ENCODE peak calls at places on chromosomes 6 and 20, in four cellular contexts. H is HepG2, V is GM12878, M is stomach. C is an unnamed sample.

GRCh38 chr20:32557284-32557683 is 27.8 kb downstream of the NOL4L start:
- DNase-seq in H (no peak), V (no peak), M (no peak), C (no peak)

GRCh38 chr6:160328447-160328846 is 19.7 kb upstream of the SLC22A3 start:
- DNase-seq in H (no peak), V (no peak), M (no peak), C (no peak)

GRCh38 chr6:24494726-24495515 is at the start of gene ALDH5A1:
- DNase-seq in H (peak), V (no peak), M (peak), C (peak)

GRCh38 chr6:21593927-21594421 is 423 bp downstream of the SOX4 start:
- DNase-seq in H (peak), V (no peak), M (peak), C (peak)

GRCh38 chr6:43274916-43275597 is 23.0 kb upstream of the SLC22A7 start:
- DNase-seq in H (peak), V (no peak), M (peak), C (peak)

GRCh38 chr6:39188577-39188976 is 40.7 kb downstream of the KCNK5 start:
- DNase-seq in H (no peak), V (no peak), M (no peak), C (peak)

GRCh38 chr20:14418441-14418840 is 81.0 kb upstream of the FLRT3 start:
- DNase-seq in H (no peak), V (no peak), M (no peak), C (no peak)

GRCh38 chr6:9025223-9025622 is 589.9 kb upstream of the SLC35B3 start:
- DNase-seq in H (no peak), V (no peak), M (no peak), C (no peak)

GRCh38 chr6:2081155-2082138 is 164.0 kb downstream of the GMDS start:
- DNase-seq in H (no peak), V (peak), M (no peak), C (no peak)

GRCh38 chr20:40757087-40757486 is 68.1 kb upstream of the MAFB start:
- DNase-seq in H (no peak), V (peak), M (no peak), C (no peak)

GRCh38 chr6:21050930-21051329 is 516.7 kb downstream of the CDKAL1 start:
- DNase-seq in H (no peak), V (no peak), M (no peak), C (no peak)

GRCh38 chr6:38498085-38498484 is 141.6 kb downstream of the BTBD9 start:
- DNase-seq in H (no peak), V (no peak), M (no peak), C (no peak)

GRCh38 chr6:104201557-104201956 is 658.2 kb downstream of the HACE1 start:
- DNase-seq in H (no peak), V (no peak), M (no peak), C (no peak)

GRCh38 chr20:47551841-47552240 is 50.2 kb downstream of the NCOA3 start:
- DNase-seq in H (peak), V (no peak), M (no peak), C (no peak)

GRCh38 chr6:138971601-138972000 is 16.5 kb downstream of the REPS1 start:
- DNase-seq in H (no peak), V (no peak), M (no peak), C (no peak)

GRCh38 chr6:44496705-44497369 is 109.3 kb downstream of the CDC5L start:
- DNase-seq in H (no peak), V (no peak), M (no peak), C (no peak)

GRCh38 chr6:83221886-83222479 is 28.8 kb downstream of the RWDD2A start:
- DNase-seq in H (peak), V (no peak), M (no peak), C (no peak)

GRCh38 chr20:25477156-25477882 is 69.8 kb downstream of the GINS1 start:
- DNase-seq in H (no peak), V (no peak), M (no peak), C (no peak)

GRCh38 chr20:57384486-57384885 is 6.7 kb upstream of the RBM38 start:
- DNase-seq in H (no peak), V (no peak), M (no peak), C (no peak)

GRCh38 chr6:36679043-36679821 is 718 bp downstream of the CDKN1A start:
- DNase-seq in H (peak), V (no peak), M (peak), C (peak)

GRCh38 chr20:58622671-58623578 is 28.2 kb upstream of the STX16 start:
- DNase-seq in H (no peak), V (no peak), M (no peak), C (no peak)

GRCh38 chr20:58625585-58625984 is 25.5 kb upstream of the STX16 start:
- DNase-seq in H (no peak), V (no peak), M (no peak), C (no peak)

GRCh38 chr20:58621906-58622548 is 29.1 kb upstream of the STX16 start:
- DNase-seq in H (no peak), V (no peak), M (no peak), C (no peak)

GRCh38 chr20:58624687-58625086 is 26.4 kb upstream of the STX16 start:
- DNase-seq in H (no peak), V (no peak), M (no peak), C (no peak)

GRCh38 chr20:58623579-58624473 is 27.3 kb upstream of the STX16 start:
- DNase-seq in H (peak), V (no peak), M (no peak), C (peak)
- TF ChIP-seq EP300 in H (no peak), V (no peak), M (no peak), C (no peak)

GRCh38 chr20:10504893-10505292 is 69.8 kb downstream of the SLX4IP start:
- DNase-seq in H (no peak), V (no peak), M (no peak), C (no peak)
- TF ChIP-seq POLR2AphosphoS5 in H (no peak), V (no peak), M (peak), C (peak)

DNA sequence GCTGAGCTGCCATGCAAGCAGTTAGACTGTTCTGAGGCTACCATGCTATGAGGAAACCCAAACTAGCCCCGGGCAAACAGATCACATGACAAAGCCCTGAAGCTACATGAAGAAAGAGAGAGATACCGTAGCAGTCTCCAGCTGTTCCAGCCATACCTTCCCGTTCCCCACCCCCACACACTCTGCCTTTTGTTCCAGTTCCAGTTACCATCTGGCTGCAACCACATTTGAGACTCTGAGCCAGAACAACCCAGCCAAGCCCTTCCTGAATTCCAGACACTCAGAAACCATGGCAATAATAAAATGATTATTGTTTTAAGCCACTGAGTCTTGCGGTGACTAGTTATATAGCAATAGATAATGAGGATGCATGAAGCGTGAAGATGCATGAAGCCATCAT is 28.3 kb downstream of the RIN2 start:
- DNase-seq in H (no peak), V (no peak), M (no peak), C (peak)
- TF ChIP-seq EP300 in H (no peak), V (no peak), M (no peak), C (no peak)

GRCh38 chr6:142322066-142322465 is 20.3 kb downstream of the ADGRG6 start:
- DNase-seq in H (no peak), V (no peak), M (no peak), C (no peak)

GRCh38 chr6:142324111-142324510 is 22.3 kb downstream of the ADGRG6 start:
- DNase-seq in H (no peak), V (no peak), M (no peak), C (no peak)

GRCh38 chr6:142322504-142323198 is 20.8 kb downstream of the ADGRG6 start:
- DNase-seq in H (no peak), V (no peak), M (no peak), C (no peak)

GRCh38 chr6:142323377-142323776 is 21.6 kb downstream of the ADGRG6 start:
- DNase-seq in H (peak), V (no peak), M (no peak), C (no peak)

DNA sequence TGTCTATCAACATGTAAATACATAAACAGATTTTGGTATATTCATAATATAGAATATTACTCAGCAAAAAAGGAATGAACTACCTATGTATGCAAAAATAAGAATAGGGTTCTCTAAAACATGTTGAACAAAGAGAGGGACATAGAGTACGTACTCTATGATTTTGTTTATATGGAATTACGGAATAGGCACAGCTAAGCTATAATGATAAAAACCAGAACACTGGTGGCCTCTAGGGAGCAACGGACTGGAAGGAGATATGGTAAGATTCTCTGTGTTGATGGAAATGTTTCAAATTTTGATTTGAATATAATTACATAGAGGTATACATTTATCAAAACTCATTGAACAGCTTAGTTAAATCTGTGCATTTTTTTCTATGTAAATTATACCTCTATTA is 19.6 kb downstream of the ADGRG6 start:
- DNase-seq in H (no peak), V (no peak), M (no peak), C (no peak)
- TF ChIP-seq POLR2AphosphoS5 in H (no peak), V (no peak), M (no peak), C (no peak)